ENCODE peak calls at places on chromosomes 6 and 20, in ten cellular contexts. One of them, this sample, is unnamed.

GRCh38 chr6:149855040-149855654 is 9.0 kb downstream of the LRP11 start:
- DNase-seq in tibial nerve: no peak
- DNase-seq in H1: no peak
- DNase-seq in ovary: no peak
- DNase-seq in HepG2: peak
- DNase-seq in A549: peak
- DNase-seq in stomach: peak
- DNase-seq in esophagus muscularis mucosa: no peak
- DNase-seq in suprapubic skin: no peak
- DNase-seq in sigmoid colon: no peak
- DNase-seq in this sample: no peak

GRCh38 chr6:118146584-118146983 is 239.5 kb downstream of the SLC35F1 start:
- DNase-seq in tibial nerve: no peak
- DNase-seq in H1: no peak
- DNase-seq in ovary: no peak
- DNase-seq in HepG2: no peak
- DNase-seq in A549: no peak
- DNase-seq in stomach: no peak
- DNase-seq in esophagus muscularis mucosa: no peak
- DNase-seq in suprapubic skin: no peak
- DNase-seq in sigmoid colon: no peak
- DNase-seq in this sample: no peak

GRCh38 chr6:122821095-122821494 is 32.0 kb downstream of the SMPDL3A start:
- DNase-seq in tibial nerve: no peak
- DNase-seq in H1: no peak
- DNase-seq in ovary: no peak
- DNase-seq in HepG2: no peak
- DNase-seq in A549: no peak
- DNase-seq in stomach: no peak
- DNase-seq in esophagus muscularis mucosa: no peak
- DNase-seq in suprapubic skin: no peak
- DNase-seq in sigmoid colon: no peak
- DNase-seq in this sample: no peak

GRCh38 chr20:10077886-10078285 is 43.1 kb downstream of the ANKEF1 start:
- DNase-seq in tibial nerve: no peak
- DNase-seq in H1: no peak
- DNase-seq in ovary: no peak
- DNase-seq in HepG2: no peak
- DNase-seq in A549: no peak
- DNase-seq in stomach: no peak
- DNase-seq in esophagus muscularis mucosa: no peak
- DNase-seq in suprapubic skin: no peak
- DNase-seq in sigmoid colon: no peak
- DNase-seq in this sample: no peak

GRCh38 chr20:51487525-51488279 is 54.8 kb downstream of the NFATC2 start:
- DNase-seq in tibial nerve: no peak
- DNase-seq in H1: no peak
- DNase-seq in ovary: no peak
- DNase-seq in HepG2: peak
- DNase-seq in A549: peak
- DNase-seq in stomach: no peak
- DNase-seq in esophagus muscularis mucosa: no peak
- DNase-seq in suprapubic skin: no peak
- DNase-seq in sigmoid colon: no peak
- DNase-seq in this sample: no peak

GRCh38 chr20:56628873-56629463 is at the start of gene TFAP2C:
- DNase-seq in tibial nerve: peak
- DNase-seq in H1: no peak
- DNase-seq in ovary: peak
- DNase-seq in HepG2: no peak
- DNase-seq in A549: peak
- DNase-seq in stomach: peak
- DNase-seq in esophagus muscularis mucosa: no peak
- DNase-seq in suprapubic skin: peak
- DNase-seq in sigmoid colon: peak
- DNase-seq in this sample: peak

GRCh38 chr20:62376112-62377063 is 9.3 kb upstream of the LAMA5 start:
- DNase-seq in tibial nerve: no peak
- DNase-seq in H1: peak
- DNase-seq in ovary: peak
- DNase-seq in HepG2: peak
- DNase-seq in A549: peak
- DNase-seq in stomach: peak
- DNase-seq in esophagus muscularis mucosa: no peak
- DNase-seq in suprapubic skin: no peak
- DNase-seq in sigmoid colon: peak
- DNase-seq in this sample: no peak

GRCh38 chr6:121765060-121765459 is 329.6 kb downstream of the GJA1 start:
- DNase-seq in tibial nerve: no peak
- DNase-seq in H1: no peak
- DNase-seq in ovary: no peak
- DNase-seq in HepG2: no peak
- DNase-seq in A549: no peak
- DNase-seq in stomach: no peak
- DNase-seq in esophagus muscularis mucosa: no peak
- DNase-seq in suprapubic skin: no peak
- DNase-seq in sigmoid colon: no peak
- DNase-seq in this sample: no peak

GRCh38 chr6:25012657-25013056 is 76.9 kb upstream of the RIPOR2 start:
- DNase-seq in tibial nerve: no peak
- DNase-seq in H1: no peak
- DNase-seq in ovary: no peak
- DNase-seq in HepG2: no peak
- DNase-seq in A549: no peak
- DNase-seq in stomach: no peak
- DNase-seq in esophagus muscularis mucosa: no peak
- DNase-seq in suprapubic skin: no peak
- DNase-seq in sigmoid colon: no peak
- DNase-seq in this sample: no peak

GRCh38 chr6:29502181-29502580 is 14.4 kb upstream of the MAS1L start:
- DNase-seq in tibial nerve: no peak
- DNase-seq in H1: no peak
- DNase-seq in ovary: no peak
- DNase-seq in HepG2: no peak
- DNase-seq in A549: no peak
- DNase-seq in stomach: no peak
- DNase-seq in esophagus muscularis mucosa: peak
- DNase-seq in suprapubic skin: no peak
- DNase-seq in sigmoid colon: no peak
- DNase-seq in this sample: no peak

GRCh38 chr6:166625356-166625755 is 1.7 kb downstream of the RPS6KA2 start:
- DNase-seq in tibial nerve: no peak
- DNase-seq in H1: no peak
- DNase-seq in ovary: no peak
- DNase-seq in HepG2: no peak
- DNase-seq in A549: no peak
- DNase-seq in stomach: no peak
- DNase-seq in esophagus muscularis mucosa: no peak
- DNase-seq in suprapubic skin: no peak
- DNase-seq in sigmoid colon: no peak
- DNase-seq in this sample: no peak

GRCh38 chr20:9200196-9200595 is 131.3 kb downstream of the PLCB4 start:
- DNase-seq in tibial nerve: no peak
- DNase-seq in H1: no peak
- DNase-seq in ovary: no peak
- DNase-seq in HepG2: no peak
- DNase-seq in A549: peak
- DNase-seq in stomach: no peak
- DNase-seq in esophagus muscularis mucosa: no peak
- DNase-seq in suprapubic skin: no peak
- DNase-seq in sigmoid colon: no peak
- DNase-seq in this sample: no peak

GRCh38 chr6:95578106-95578410 is 723 bp downstream of the MANEA start:
- DNase-seq in tibial nerve: no peak
- DNase-seq in H1: no peak
- DNase-seq in ovary: no peak
- DNase-seq in HepG2: peak
- DNase-seq in A549: no peak
- DNase-seq in stomach: no peak
- DNase-seq in esophagus muscularis mucosa: no peak
- DNase-seq in suprapubic skin: no peak
- DNase-seq in sigmoid colon: no peak
- DNase-seq in this sample: no peak

GRCh38 chr20:63744158-63744557 is 4.6 kb downstream of the SLC2A4RG start:
- DNase-seq in tibial nerve: no peak
- DNase-seq in H1: no peak
- DNase-seq in ovary: no peak
- DNase-seq in HepG2: no peak
- DNase-seq in A549: no peak
- DNase-seq in stomach: no peak
- DNase-seq in esophagus muscularis mucosa: no peak
- DNase-seq in suprapubic skin: no peak
- DNase-seq in sigmoid colon: no peak
- DNase-seq in this sample: no peak

GRCh38 chr6:128209771-128210170 is 308.9 kb upstream of the THEMIS start:
- DNase-seq in tibial nerve: no peak
- DNase-seq in H1: no peak
- DNase-seq in ovary: no peak
- DNase-seq in HepG2: peak
- DNase-seq in A549: no peak
- DNase-seq in stomach: no peak
- DNase-seq in esophagus muscularis mucosa: no peak
- DNase-seq in suprapubic skin: no peak
- DNase-seq in sigmoid colon: no peak
- DNase-seq in this sample: no peak

DNA sequence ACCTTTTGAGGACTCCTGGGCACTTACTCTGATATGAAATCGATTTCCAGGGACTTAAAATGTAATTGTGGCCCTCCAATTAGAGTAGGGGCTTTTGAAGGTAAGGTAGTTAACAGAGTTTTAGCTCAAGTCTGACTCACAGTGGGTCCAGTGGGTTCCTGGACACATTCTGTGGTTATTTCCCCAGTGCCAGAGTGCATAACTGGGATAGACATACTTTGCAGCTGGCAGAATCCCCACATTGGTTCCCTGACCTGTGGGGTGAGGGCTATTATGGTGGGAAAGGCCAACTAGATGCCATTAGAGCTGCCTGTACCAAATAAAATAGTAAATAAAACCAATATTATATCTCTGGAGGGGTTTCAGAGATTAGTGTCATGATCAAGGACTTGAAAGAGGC is 243.8 kb upstream of the EPHA7 start:
- DNase-seq in tibial nerve: no peak
- DNase-seq in H1: no peak
- DNase-seq in ovary: no peak
- DNase-seq in HepG2: no peak
- DNase-seq in A549: no peak
- DNase-seq in stomach: no peak
- DNase-seq in esophagus muscularis mucosa: no peak
- DNase-seq in suprapubic skin: no peak
- DNase-seq in sigmoid colon: no peak
- DNase-seq in this sample: no peak
- TF ChIP-seq EP300 in tibial nerve: no peak
- TF ChIP-seq EP300 in H1: no peak
- TF ChIP-seq EP300 in ovary: no peak
- TF ChIP-seq EP300 in HepG2: no peak
- TF ChIP-seq EP300 in A549: no peak
- TF ChIP-seq EP300 in stomach: no peak
- TF ChIP-seq EP300 in esophagus muscularis mucosa: no peak
- TF ChIP-seq EP300 in suprapubic skin: no peak
- TF ChIP-seq EP300 in sigmoid colon: no peak
- TF ChIP-seq EP300 in this sample: no peak

GRCh38 chr6:162070639-162071038 is 656.9 kb downstream of the PRKN start:
- DNase-seq in tibial nerve: no peak
- DNase-seq in H1: no peak
- DNase-seq in ovary: no peak
- DNase-seq in HepG2: no peak
- DNase-seq in A549: no peak
- DNase-seq in stomach: no peak
- DNase-seq in esophagus muscularis mucosa: no peak
- DNase-seq in suprapubic skin: no peak
- DNase-seq in sigmoid colon: no peak
- DNase-seq in this sample: no peak
- H3K27ac ChIP-seq in tibial nerve: no peak
- H3K27ac ChIP-seq in H1: no peak
- H3K27ac ChIP-seq in ovary: no peak
- H3K27ac ChIP-seq in HepG2: no peak
- H3K27ac ChIP-seq in A549: no peak
- H3K27ac ChIP-seq in stomach: no peak
- H3K27ac ChIP-seq in esophagus muscularis mucosa: no peak
- H3K27ac ChIP-seq in suprapubic skin: no peak
- H3K27ac ChIP-seq in sigmoid colon: no peak
- H3K27ac ChIP-seq in this sample: no peak

GRCh38 chr6:35165630-35166071 is 24.5 kb upstream of the TCP11 start:
- DNase-seq in tibial nerve: no peak
- DNase-seq in H1: no peak
- DNase-seq in ovary: no peak
- DNase-seq in HepG2: peak
- DNase-seq in A549: peak
- DNase-seq in stomach: peak
- DNase-seq in esophagus muscularis mucosa: no peak
- DNase-seq in suprapubic skin: no peak
- DNase-seq in sigmoid colon: no peak
- DNase-seq in this sample: peak
- TF ChIP-seq EP300 in tibial nerve: no peak
- TF ChIP-seq EP300 in H1: no peak
- TF ChIP-seq EP300 in ovary: no peak
- TF ChIP-seq EP300 in HepG2: no peak
- TF ChIP-seq EP300 in A549: no peak
- TF ChIP-seq EP300 in stomach: no peak
- TF ChIP-seq EP300 in esophagus muscularis mucosa: no peak
- TF ChIP-seq EP300 in suprapubic skin: no peak
- TF ChIP-seq EP300 in sigmoid colon: no peak
- TF ChIP-seq EP300 in this sample: no peak

GRCh38 chr20:14336667-14337066 is 745 bp downstream of the FLRT3 start:
- DNase-seq in tibial nerve: no peak
- DNase-seq in H1: no peak
- DNase-seq in ovary: no peak
- DNase-seq in HepG2: peak
- DNase-seq in A549: peak
- DNase-seq in stomach: no peak
- DNase-seq in esophagus muscularis mucosa: no peak
- DNase-seq in suprapubic skin: no peak
- DNase-seq in sigmoid colon: no peak
- DNase-seq in this sample: no peak

GRCh38 chr20:14335122-14335521 is 2.3 kb downstream of the FLRT3 start:
- DNase-seq in tibial nerve: no peak
- DNase-seq in H1: no peak
- DNase-seq in ovary: no peak
- DNase-seq in HepG2: no peak
- DNase-seq in A549: no peak
- DNase-seq in stomach: no peak
- DNase-seq in esophagus muscularis mucosa: no peak
- DNase-seq in suprapubic skin: no peak
- DNase-seq in sigmoid colon: no peak
- DNase-seq in this sample: no peak

GRCh38 chr20:14333734-14334133 is 3.7 kb downstream of the FLRT3 start:
- DNase-seq in tibial nerve: no peak
- DNase-seq in H1: no peak
- DNase-seq in ovary: no peak
- DNase-seq in HepG2: no peak
- DNase-seq in A549: no peak
- DNase-seq in stomach: no peak
- DNase-seq in esophagus muscularis mucosa: no peak
- DNase-seq in suprapubic skin: no peak
- DNase-seq in sigmoid colon: no peak
- DNase-seq in this sample: no peak

GRCh38 chr20:14334306-14334930 is 3.0 kb downstream of the FLRT3 start:
- DNase-seq in tibial nerve: peak
- DNase-seq in H1: peak
- DNase-seq in ovary: peak
- DNase-seq in HepG2: peak
- DNase-seq in A549: peak
- DNase-seq in stomach: peak
- DNase-seq in esophagus muscularis mucosa: no peak
- DNase-seq in suprapubic skin: no peak
- DNase-seq in sigmoid colon: peak
- DNase-seq in this sample: no peak

GRCh38 chr20:14337400-14338171 is at the start of gene FLRT3:
- DNase-seq in tibial nerve: peak
- DNase-seq in H1: peak
- DNase-seq in ovary: peak
- DNase-seq in HepG2: peak
- DNase-seq in A549: peak
- DNase-seq in stomach: peak
- DNase-seq in esophagus muscularis mucosa: peak
- DNase-seq in suprapubic skin: peak
- DNase-seq in sigmoid colon: peak
- DNase-seq in this sample: peak
- H3K27ac ChIP-seq in tibial nerve: peak
- H3K27ac ChIP-seq in H1: no peak
- H3K27ac ChIP-seq in ovary: peak
- H3K27ac ChIP-seq in HepG2: no peak
- H3K27ac ChIP-seq in A549: peak
- H3K27ac ChIP-seq in stomach: peak
- H3K27ac ChIP-seq in esophagus muscularis mucosa: peak
- H3K27ac ChIP-seq in suprapubic skin: peak
- H3K27ac ChIP-seq in sigmoid colon: peak
- H3K27ac ChIP-seq in this sample: peak